ENCODE peak calls at places on chromosomes 1 and 21, in five cellular contexts. C is pancreas, A is DND-41, O is tibial nerve, K is HFF-Myc. X is an unnamed sample.

GRCh38 chr1:102531031-102531430 is 534.3 kb upstream of the OLFM3 start:
- DNase-seq in A (no peak), K (no peak), O (no peak), C (no peak), X (no peak)

GRCh38 chr1:175564723-175565122 is 178.7 kb downstream of the TNR start:
- DNase-seq in K (no peak), A (no peak), O (no peak), C (no peak), X (no peak)

GRCh38 chr1:23101101-23101827 is 67.4 kb downstream of the LUZP1 start:
- DNase-seq in A (no peak), K (no peak), O (no peak), C (no peak), X (no peak)

GRCh38 chr1:88001460-88001859 is 672.8 kb downstream of the LMO4 start:
- DNase-seq in K (no peak), O (no peak), A (no peak), C (no peak), X (no peak)

GRCh38 chr1:64469614-64469976 is 334 bp upstream of the CACHD1 start:
- DNase-seq in C (no peak), A (no peak), O (no peak), K (no peak), X (no peak)

GRCh38 chr1:90834354-90835171 is 117.5 kb upstream of the BARHL2 start:
- DNase-seq in O (no peak), C (no peak), K (no peak), A (no peak), X (peak; percentile 7)

GRCh38 chr1:231919900-231920299 is 293.3 kb downstream of the DISC1 start:
- DNase-seq in C (no peak), A (peak; percentile 17), O (no peak), K (no peak), X (no peak)

GRCh38 chr1:168918860-168919741 is 187.4 kb upstream of the ATP1B1 start:
- DNase-seq in O (no peak), A (no peak), C (no peak), K (no peak), X (no peak)

GRCh38 chr1:117537291-117537920 is 68.4 kb upstream of the TENT5C start:
- DNase-seq in O (no peak), A (no peak), K (no peak), C (peak; percentile 64), X (no peak)

GRCh38 chr1:29805122-29805895 is 569.0 kb downstream of the PTPRU start:
- DNase-seq in A (no peak), C (no peak), O (no peak), K (no peak), X (no peak)

GRCh38 chr1:81377406-81377805 is 423.3 kb upstream of the ADGRL2 start:
- DNase-seq in K (no peak), A (no peak), O (no peak), C (no peak), X (no peak)

GRCh38 chr1:226674892-226675719 is 64.0 kb downstream of the ITPKB start:
- DNase-seq in C (peak; percentile 59), O (no peak), K (no peak), A (peak; percentile 89), X (no peak)

GRCh38 chr1:202156590-202156989 is 3.8 kb downstream of the PTPN7 start:
- DNase-seq in K (no peak), C (no peak), A (no peak), O (no peak), X (no peak)

GRCh38 chr1:33377013-33377412 is 53.9 kb downstream of the PHC2 start:
- DNase-seq in K (no peak), A (no peak), C (no peak), O (no peak), X (no peak)

GRCh38 chr1:2031546-2032540 is 12.7 kb downstream of the GABRD start:
- DNase-seq in A (no peak), O (no peak), C (no peak), K (no peak), X (no peak)

GRCh38 chr1:67294836-67295622 is 12.6 kb upstream of the IL12RB2 start:
- DNase-seq in C (no peak), K (no peak), A (no peak), O (no peak), X (no peak)

GRCh38 chr1:15703562-15703961 is 19.4 kb downstream of the PLEKHM2 start:
- DNase-seq in O (peak; percentile 60), C (peak; percentile 65), K (peak; percentile 50), A (no peak), X (peak; percentile 78)

GRCh38 chr1:77874804-77875445 is 13.5 kb upstream of the NEXN start:
- DNase-seq in C (no peak), K (no peak), O (no peak), A (no peak), X (no peak)

GRCh38 chr1:227893696-227894305 is 53.9 kb downstream of the WNT9A start:
- DNase-seq in K (no peak), A (no peak), O (peak; percentile 4), C (no peak), X (no peak)

GRCh38 chr1:36880155-36881070 is 153.9 kb downstream of the GRIK3 start:
- DNase-seq in K (no peak), O (no peak), A (no peak), C (no peak), X (no peak)

GRCh38 chr1:3469849-3470649 is 15.6 kb downstream of the ARHGEF16 start:
- DNase-seq in K (no peak), O (no peak), C (no peak), A (no peak), X (no peak)

GRCh38 chr1:61055110-61055614 is 27.2 kb upstream of the NFIA start:
- DNase-seq in O (no peak), A (no peak), K (no peak), C (peak; percentile 51), X (no peak)

GRCh38 chr1:244731651-244732050 is 78.7 kb downstream of the DESI2 start:
- DNase-seq in O (no peak), A (no peak), K (no peak), C (no peak), X (no peak)

GRCh38 chr1:89622895-89623294 is 10.0 kb upstream of the LRRC8C start:
- DNase-seq in C (no peak), A (no peak), O (no peak), K (no peak), X (no peak)

GRCh38 chr1:50060279-50060678 is 36.5 kb upstream of the AGBL4 start:
- DNase-seq in K (no peak), O (no peak), A (no peak), C (no peak), X (no peak)

DNA sequence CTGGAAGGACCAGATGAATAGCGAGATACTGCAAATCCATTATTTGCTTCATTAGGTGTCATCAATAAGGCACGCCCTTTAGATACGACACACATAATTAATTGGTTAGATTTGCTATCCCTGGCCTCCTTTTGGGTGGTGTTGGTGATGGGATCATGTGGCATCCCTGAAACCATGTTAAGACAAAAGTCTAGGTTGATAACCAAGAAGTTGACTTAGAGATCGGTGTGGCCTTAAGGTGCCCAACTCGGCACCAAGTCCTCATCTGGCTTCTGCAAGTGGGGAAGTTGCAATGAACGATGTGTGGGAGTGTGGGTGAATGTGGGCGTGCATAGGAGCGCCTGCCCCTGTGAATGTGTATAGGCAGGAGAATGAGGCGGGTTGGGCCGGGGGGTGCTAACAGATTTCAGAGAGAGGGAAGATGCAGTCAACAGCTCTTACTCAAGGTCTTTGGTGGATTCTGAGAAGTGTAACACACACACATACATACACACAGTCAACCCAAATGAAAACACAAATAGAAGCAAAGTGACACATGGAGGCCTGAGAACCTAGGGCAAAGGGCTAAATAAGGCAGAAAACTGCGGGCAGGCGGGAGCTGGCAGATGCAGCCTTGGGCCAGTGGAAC is 415.7 kb upstream of the ESRRG start:
- DNase-seq in C (no peak), K (no peak), A (no peak), O (no peak), X (no peak)
- H3K4me3 ChIP-seq in C (no peak overlapping the region), K (no peak overlapping the region), A (no peak overlapping the region), O (no peak overlapping the region), X (no peak overlapping the region)

GRCh38 chr1:108729481-108729880 is 16.8 kb downstream of the FNDC7 start:
- DNase-seq in K (no peak), O (no peak), A (no peak), C (no peak), X (no peak)
- TF ChIP-seq CTCF in K (no peak), O (no peak), A (no peak), C (no peak), X (no peak)

GRCh38 chr21:32572574-32573420 is 12.5 kb downstream of the TCP10L start:
- DNase-seq in O (no peak), A (no peak), C (no peak), K (no peak), X (no peak)
- H3K4me3 ChIP-seq in O (no peak overlapping the region), A (no peak overlapping the region), C (no peak overlapping the region), K (no peak overlapping the region), X (no peak overlapping the region)

DNA sequence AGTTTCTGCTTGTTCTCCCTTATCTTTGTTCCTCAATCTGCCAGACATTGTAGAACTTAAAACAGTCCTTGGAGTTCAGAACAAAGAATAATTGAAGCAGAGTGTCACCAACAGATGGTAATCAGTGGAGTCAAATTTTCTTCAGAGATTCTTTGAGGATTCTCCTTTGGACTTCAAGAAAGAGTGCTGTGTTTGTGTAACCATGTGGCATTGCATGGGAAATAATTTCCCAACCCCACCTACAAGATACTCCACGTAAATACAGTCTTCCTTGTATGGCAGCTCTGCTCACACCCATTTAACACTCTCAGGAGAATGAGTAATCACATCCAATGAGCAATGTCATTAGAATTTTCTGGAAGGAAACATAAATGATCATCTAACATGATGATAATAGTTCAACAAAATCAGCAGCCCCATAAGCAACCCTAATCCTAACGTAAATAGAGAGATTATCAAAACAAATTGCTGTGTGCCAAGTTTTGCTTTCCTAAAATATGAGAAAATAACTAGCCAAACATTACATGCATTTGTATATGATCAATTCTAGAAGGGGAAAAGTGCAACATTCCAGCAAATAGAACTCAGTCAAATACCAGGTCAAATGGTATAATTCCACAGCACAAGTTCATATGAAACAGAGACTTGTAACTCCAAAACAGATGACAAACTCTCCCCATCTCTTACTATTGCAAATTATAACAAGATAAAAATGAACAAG is 6.9 kb upstream of the DENND1B start:
- DNase-seq in A (no peak), C (no peak), K (no peak), O (no peak), X (peak; percentile 27)
- TF ChIP-seq CTCF in A (no peak), C (no peak), K (no peak), O (no peak), X (no peak)

GRCh38 chr1:53838654-53838974 is 518 bp upstream of the NDC1 start:
- DNase-seq in A (no peak), O (no peak), K (no peak), C (no peak), X (no peak)
- H3K4me3 ChIP-seq in A (peak overlapping the region; percentile 95), O (no peak overlapping the region), K (peak overlapping the region; percentile 97), C (no peak overlapping the region), X (peak overlapping the region; percentile 57)

GRCh38 chr1:200535605-200536004 is 84.9 kb downstream of the KIF14 start:
- DNase-seq in A (peak; percentile 42), O (no peak), K (no peak), C (no peak), X (no peak)
- TF ChIP-seq CTCF in A (peak; percentile 64), O (no peak), K (peak; percentile 15), C (no peak), X (no peak)

GRCh38 chr1:54276617-54277450 is 76.9 kb downstream of the MRPL37 start:
- DNase-seq in K (no peak), O (no peak), A (no peak), C (no peak), X (no peak)
- H3K4me3 ChIP-seq in K (no peak overlapping the region), O (no peak overlapping the region), A (no peak overlapping the region), C (no peak overlapping the region), X (no peak overlapping the region)

X was measured in AG09309.